ENCODE peak calls at places on chromosomes 11 and 22, in nine cellular contexts. G, X, M, Y, F, A, T, C and P are unnamed samples.

GRCh38 chr11:72456651-72457050 is 22.3 kb upstream of the CLPB start:
- DNase-seq in G (no peak), X (no peak), M (no peak), Y (no peak), F (no peak), A (no peak), T (no peak), C (no peak), P (no peak)

GRCh38 chr11:94926698-94927237 is 46.6 kb downstream of the CWC15 start:
- DNase-seq in G (peak), X (peak), M (no peak), Y (no peak), F (peak), A (peak), T (no peak), C (peak), P (no peak)

GRCh38 chr11:115437902-115438575 is 66.2 kb downstream of the CADM1 start:
- DNase-seq in G (no peak), X (no peak), M (no peak), Y (no peak), F (no peak), A (no peak), T (no peak), C (no peak), P (no peak)

GRCh38 chr11:118625036-118625690 is 17.7 kb downstream of the PHLDB1 start:
- DNase-seq in G (peak), X (no peak), M (no peak), Y (no peak), F (no peak), A (no peak), T (no peak), C (no peak), P (peak)

GRCh38 chr22:32534252-32535215 is 59.9 kb downstream of the FBXO7 start:
- DNase-seq in G (no peak), X (peak), M (no peak), Y (no peak), F (no peak), A (peak), T (no peak), C (peak), P (no peak)

GRCh38 chr11:14612624-14613023 is 31.0 kb upstream of the PDE3B start:
- DNase-seq in G (no peak), X (no peak), M (no peak), Y (no peak), F (no peak), A (no peak), T (no peak), C (no peak), P (no peak)

GRCh38 chr22:49302150-49302460 is 525.6 kb downstream of the BRD1 start:
- DNase-seq in G (no peak), X (no peak), M (no peak), Y (no peak), F (no peak), A (no peak), T (no peak), C (no peak), P (no peak)

GRCh38 chr11:70206226-70206785 is 3.2 kb downstream of the FADD start:
- DNase-seq in G (no peak), X (no peak), M (no peak), Y (no peak), F (no peak), A (no peak), T (no peak), C (no peak), P (peak)

GRCh38 chr22:50209893-50210292 is 9.1 kb downstream of the SELENOO start:
- DNase-seq in G (peak), X (peak), M (peak), Y (no peak), F (peak), A (no peak), T (peak), C (peak), P (no peak)

GRCh38 chr11:2519517-2519878 is 74.7 kb downstream of the KCNQ1 start:
- DNase-seq in G (no peak), X (no peak), M (no peak), Y (no peak), F (peak), A (no peak), T (no peak), C (no peak), P (no peak)

GRCh38 chr22:39601180-39601535 is 30.6 kb downstream of the CACNA1I start:
- DNase-seq in G (no peak), X (no peak), M (no peak), Y (no peak), F (no peak), A (no peak), T (no peak), C (no peak), P (no peak)

GRCh38 chr22:48975886-48976285 is 851.8 kb downstream of the BRD1 start:
- DNase-seq in G (no peak), X (no peak), M (no peak), Y (no peak), F (no peak), A (no peak), T (no peak), C (no peak), P (no peak)

GRCh38 chr11:30741039-30741550 is 154.9 kb upstream of the MPPED2 start:
- DNase-seq in G (no peak), X (no peak), M (no peak), Y (no peak), F (no peak), A (peak), T (no peak), C (no peak), P (no peak)

GRCh38 chr11:114368918-114369680 is 31.2 kb downstream of the C11orf71 start:
- DNase-seq in G (no peak), X (no peak), M (no peak), Y (no peak), F (no peak), A (no peak), T (no peak), C (no peak), P (no peak)

GRCh38 chr11:19820100-19820499 is 107.5 kb downstream of the NAV2 start:
- DNase-seq in G (no peak), X (no peak), M (no peak), Y (no peak), F (no peak), A (no peak), T (no peak), C (no peak), P (no peak)

GRCh38 chr11:74318241-74318932 is 6.9 kb upstream of the P4HA3 start:
- DNase-seq in G (no peak), X (no peak), M (no peak), Y (no peak), F (no peak), A (no peak), T (no peak), C (no peak), P (no peak)

GRCh38 chr11:10648896-10649295 is 44.7 kb downstream of the IRAG1 start:
- DNase-seq in G (no peak), X (no peak), M (no peak), Y (no peak), F (no peak), A (no peak), T (no peak), C (no peak), P (no peak)

GRCh38 chr11:10674440-10674855 is 19.1 kb downstream of the IRAG1 start:
- DNase-seq in G (no peak), X (no peak), M (no peak), Y (no peak), F (no peak), A (no peak), T (no peak), C (no peak), P (no peak)

GRCh38 chr22:46738961-46739870 is 1.2 kb upstream of the CERK start:
- DNase-seq in G (peak), X (peak), M (peak), Y (peak), F (no peak), A (no peak), T (peak), C (no peak), P (no peak)

DNA sequence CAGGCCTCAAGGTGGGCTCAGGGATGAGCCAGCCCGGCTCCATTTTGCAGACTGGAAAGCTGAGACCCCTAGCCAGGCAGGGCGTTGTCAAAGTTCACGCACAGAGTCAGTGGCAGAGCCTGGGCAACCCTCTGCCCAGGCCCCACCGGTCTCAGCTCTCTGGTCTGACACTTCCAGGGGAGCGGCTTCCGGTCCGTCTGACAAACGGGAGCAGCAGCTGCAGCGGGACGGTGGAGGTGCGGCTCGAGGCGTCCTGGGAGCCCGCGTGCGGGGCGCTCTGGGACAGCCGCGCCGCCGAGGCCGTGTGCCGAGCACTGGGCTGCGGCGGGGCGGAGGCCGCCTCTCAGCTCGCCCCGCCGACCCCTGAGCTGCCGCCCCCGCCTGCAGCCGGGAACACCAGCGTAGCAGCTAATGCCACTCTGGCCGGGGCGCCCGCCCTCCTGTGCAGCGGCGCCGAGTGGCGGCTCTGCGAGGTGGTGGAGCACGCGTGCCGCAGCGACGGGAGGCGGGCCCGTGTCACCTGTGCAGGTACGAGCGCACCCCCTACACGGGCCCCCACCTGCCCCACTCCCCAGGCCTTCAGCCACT is 36.0 kb downstream of the CD6 start:
- DNase-seq in G (no peak), X (peak), M (no peak), Y (no peak), F (no peak), A (no peak), T (no peak), C (no peak), P (no peak)
- TF ChIP-seq CTCF in G (no peak), X (no peak), M (no peak), Y (no peak), F (no peak), A (no peak), T (no peak), C (no peak), P (no peak)

GRCh38 chr22:22870577-22871398 is 16.8 kb upstream of the IGLL5 start:
- DNase-seq in G (no peak), X (no peak), M (no peak), Y (no peak), F (no peak), A (no peak), T (no peak), C (no peak), P (no peak)
- TF ChIP-seq CTCF in G (no peak), X (no peak), M (no peak), Y (peak), F (peak), A (no peak), T (no peak), C (no peak), P (no peak)

DNA sequence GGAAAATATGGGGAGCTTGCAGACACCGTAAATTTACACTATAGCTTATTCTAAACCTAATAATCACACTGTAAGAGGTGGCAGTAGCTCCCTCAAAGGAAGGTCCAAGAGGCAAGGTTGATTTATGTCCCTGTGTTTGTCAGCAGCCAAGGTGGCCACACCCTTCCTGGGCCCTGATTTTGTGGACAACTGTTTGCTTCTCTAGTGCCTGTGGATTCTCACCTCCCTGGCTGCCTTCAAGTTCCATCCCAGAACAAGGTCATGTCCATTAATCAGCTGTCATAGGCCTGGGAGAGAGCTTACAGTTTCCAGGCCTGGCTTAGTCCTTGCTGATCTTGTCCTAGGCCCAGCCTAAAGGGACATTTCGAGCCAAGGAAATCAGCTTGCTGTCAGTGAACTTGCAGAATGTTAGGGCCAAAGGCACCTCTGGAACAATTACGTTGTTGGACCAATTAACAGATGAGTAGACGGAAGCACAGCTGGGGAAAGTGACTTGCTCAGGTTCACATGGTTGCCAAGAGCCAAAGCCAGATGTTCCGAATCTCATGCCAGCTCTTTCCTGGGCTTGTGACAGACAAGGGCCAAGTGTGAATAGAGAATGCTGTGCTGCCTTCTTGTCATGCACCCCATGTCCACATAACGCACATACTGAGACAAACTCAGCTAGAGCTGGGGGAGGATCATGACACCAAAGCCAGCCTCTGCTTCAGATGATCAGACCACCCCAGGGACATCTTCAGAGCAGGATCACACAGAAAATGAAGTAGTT is 616.1 kb downstream of the INSC start:
- DNase-seq in G (no peak), X (peak), M (no peak), Y (no peak), F (no peak), A (no peak), T (no peak), C (peak), P (no peak)
- TF ChIP-seq CTCF in G (no peak), X (no peak), M (no peak), Y (no peak), F (no peak), A (no peak), T (no peak), C (no peak), P (no peak)

DNA sequence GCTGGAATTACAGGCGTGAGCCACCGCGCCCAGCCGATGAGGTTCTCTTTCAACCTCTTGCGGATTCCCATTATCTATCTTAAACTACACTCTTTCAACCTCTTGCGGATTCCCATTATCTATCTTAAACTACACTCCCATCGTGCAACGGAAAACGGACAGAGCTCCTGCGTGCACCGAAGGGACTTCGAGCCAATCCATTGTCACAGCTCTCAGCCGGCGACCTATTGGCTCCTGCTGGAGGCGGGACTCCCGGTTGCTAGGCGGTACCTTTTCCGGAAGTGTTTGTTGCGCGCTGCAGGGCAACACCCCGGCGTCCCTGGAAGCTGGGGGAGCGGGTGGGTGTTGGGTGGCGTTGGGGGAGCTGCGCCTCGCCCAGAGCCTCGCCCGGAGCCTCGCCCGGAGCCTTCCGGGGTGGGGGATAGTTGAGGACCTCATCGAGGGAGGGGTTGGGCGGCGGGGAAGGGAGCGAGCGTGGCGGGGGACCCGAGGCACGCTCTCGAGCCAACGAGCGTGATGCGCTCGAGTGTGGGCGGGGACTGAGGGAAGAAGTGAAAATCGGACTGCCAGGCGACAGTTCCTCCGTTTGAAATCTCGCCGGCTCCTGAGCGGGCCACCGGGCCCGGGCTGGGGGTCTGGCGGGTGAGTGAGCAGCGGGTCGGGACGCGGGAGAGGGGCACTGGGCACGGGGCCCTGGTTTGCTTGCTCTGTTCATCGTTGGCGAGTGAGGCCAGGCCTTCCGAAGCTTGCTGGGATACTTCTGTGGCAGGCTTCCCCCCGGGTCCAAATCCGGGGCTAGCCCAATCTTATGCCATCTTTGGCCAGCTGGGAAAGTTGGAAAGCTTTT is at the start of gene CEP164:
- DNase-seq in G (peak), X (peak), M (peak), Y (peak), F (peak), A (peak), T (peak), C (peak), P (peak)
- TF ChIP-seq CTCF in G (no peak), X (no peak), M (no peak), Y (no peak), F (no peak), A (no peak), T (no peak), C (no peak), P (no peak)

GRCh38 chr11:108819957-108820356 is 155.1 kb downstream of the DDX10 start:
- DNase-seq in G (no peak), X (no peak), M (no peak), Y (no peak), F (no peak), A (no peak), T (no peak), C (no peak), P (no peak)

GRCh38 chr11:108826136-108826535 is 161.3 kb downstream of the DDX10 start:
- DNase-seq in G (no peak), X (no peak), M (no peak), Y (no peak), F (no peak), A (no peak), T (no peak), C (no peak), P (no peak)

GRCh38 chr11:108824601-108825000 is 159.7 kb downstream of the DDX10 start:
- DNase-seq in G (no peak), X (no peak), M (no peak), Y (no peak), F (no peak), A (no peak), T (no peak), C (no peak), P (no peak)

GRCh38 chr11:108825381-108825780 is 160.5 kb downstream of the DDX10 start:
- DNase-seq in G (no peak), X (no peak), M (no peak), Y (no peak), F (no peak), A (no peak), T (no peak), C (no peak), P (no peak)
- TF ChIP-seq CTCF in G (no peak), X (no peak), M (no peak), Y (no peak), F (no peak), A (no peak), T (no peak), C (no peak), P (no peak)

GRCh38 chr22:23394525-23395326 is 185.4 kb downstream of the IGLL1 start:
- DNase-seq in G (peak), X (no peak), M (no peak), Y (no peak), F (no peak), A (no peak), T (no peak), C (no peak), P (peak)
- TF ChIP-seq CTCF in G (no peak), X (no peak), M (no peak), Y (no peak), F (no peak), A (no peak), T (no peak), C (no peak), P (no peak)

GRCh38 chr11:45341379-45341778 is 55.2 kb upstream of the SYT13 start:
- DNase-seq in G (no peak), X (no peak), M (no peak), Y (no peak), F (no peak), A (no peak), T (no peak), C (no peak), P (no peak)
- TF ChIP-seq CTCF in G (no peak), X (no peak), M (no peak), Y (no peak), F (no peak), A (no peak), T (no peak), C (no peak), P (no peak)

DNA sequence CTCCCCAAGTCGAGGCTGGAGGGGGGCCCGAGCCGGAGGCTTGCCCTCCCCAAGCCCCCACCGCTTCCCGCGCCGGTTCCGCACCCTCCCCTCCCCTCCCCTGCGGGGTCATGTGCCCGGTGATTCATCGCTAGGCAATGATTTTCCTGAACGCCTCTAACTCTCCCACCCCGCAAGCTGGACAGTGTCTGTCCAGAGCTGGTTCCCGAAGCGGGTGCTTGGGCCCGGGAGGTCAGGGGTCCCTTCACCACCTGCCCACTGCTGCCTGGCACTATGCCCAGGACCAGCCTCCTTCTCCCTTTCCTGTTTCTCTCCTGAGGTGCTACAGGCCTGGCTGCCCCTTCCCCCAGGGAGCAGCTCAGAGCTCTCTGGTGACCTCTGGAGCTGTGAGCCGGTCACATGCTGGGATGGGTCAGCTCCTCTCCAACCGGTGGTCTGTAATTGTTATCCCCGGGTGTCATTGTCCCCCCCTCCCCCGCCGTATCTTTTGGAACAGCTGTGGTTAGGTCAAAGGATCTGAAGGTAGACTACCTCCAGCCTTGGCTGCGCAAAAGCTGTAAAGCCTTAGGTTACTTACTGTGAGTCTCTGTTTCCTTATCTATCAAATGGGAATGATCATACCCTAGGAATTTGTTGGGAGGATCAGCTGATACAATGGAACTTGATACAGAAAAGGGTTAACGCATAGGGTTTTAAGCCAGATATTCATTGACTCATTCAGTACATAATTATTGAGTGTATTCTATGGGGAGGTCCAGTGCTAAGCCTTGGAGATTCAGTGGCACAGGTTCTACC is 722 bp downstream of the STX3 start:
- DNase-seq in G (peak), X (peak), M (peak), Y (peak), F (peak), A (no peak), T (peak), C (peak), P (no peak)
- TF ChIP-seq CTCF in G (no peak), X (no peak), M (no peak), Y (no peak), F (no peak), A (peak), T (no peak), C (no peak), P (no peak)

DNA sequence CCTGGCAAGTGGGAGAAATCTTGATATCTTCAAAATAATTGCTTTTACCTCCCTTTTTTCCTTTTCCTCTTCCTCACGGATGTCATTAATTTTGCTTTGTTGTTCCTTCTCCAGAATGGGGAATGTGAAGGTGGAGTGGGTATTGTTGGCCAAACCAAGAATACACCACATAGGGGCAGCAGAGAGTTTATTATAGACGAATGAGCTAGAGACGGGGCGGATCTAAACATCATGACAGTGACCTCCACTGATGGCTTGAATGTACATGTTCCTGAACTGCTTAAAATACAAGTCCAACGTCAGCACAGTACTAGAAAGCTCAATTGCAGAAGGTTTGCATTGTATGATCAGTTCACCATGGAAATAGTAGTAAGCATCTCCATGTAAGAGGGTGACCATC is 122.3 kb upstream of the SNX19 start:
- DNase-seq in G (no peak), X (no peak), M (no peak), Y (no peak), F (peak), A (no peak), T (no peak), C (no peak), P (no peak)
- TF ChIP-seq CTCF in G (no peak), X (no peak), M (no peak), Y (no peak), F (peak), A (peak), T (no peak), C (peak), P (peak)